ENCODE peak calls at places on chromosomes 12 and 14, in ten cellular contexts. M is AG04450, G is neural progenitor cell, V is PC-3, O is heart left ventricle, H is tibial nerve, T is neuronal stem cell, Y is breast epithelium, U is IMR-90, B is suprapubic skin. N is an unnamed sample.
A peak's percentile ranks its signal among the peaks of the same experiment; 100 is the strongest.

GRCh38 chr14:87252103-87252502 is 740.9 kb downstream of the GALC start:
- DNase-seq in M (no peak), U (no peak), H (no peak), V (no peak), Y (no peak), O (no peak), G (no peak), T (no peak), B (no peak), N (no peak)

GRCh38 chr12:130104596-130105253 is 57.5 kb upstream of the FZD10 start:
- DNase-seq in B (no peak), T (peak; percentile 21), U (no peak), V (no peak), M (no peak), Y (no peak), G (peak; percentile 54), O (no peak), H (no peak), N (no peak)

GRCh38 chr12:120982659-120983058 is 4.3 kb downstream of the HNF1A start:
- DNase-seq in B (no peak), T (no peak), Y (no peak), U (no peak), G (no peak), V (no peak), O (no peak), H (no peak), M (no peak), N (no peak)

GRCh38 chr12:25594376-25594775 is 41.3 kb upstream of the LMNTD1 start:
- DNase-seq in B (no peak), U (no peak), O (no peak), M (no peak), G (no peak), Y (no peak), V (no peak), T (no peak), H (no peak), N (no peak)

GRCh38 chr12:76317976-76318375 is 30.2 kb downstream of the BBS10 start:
- DNase-seq in G (no peak), U (no peak), T (no peak), H (no peak), Y (no peak), V (no peak), B (no peak), O (no peak), M (no peak), N (no peak)

GRCh38 chr14:70822706-70823185 is 13.4 kb upstream of the MAP3K9 start:
- DNase-seq in M (no peak), Y (no peak), V (no peak), T (peak; percentile 58), B (no peak), G (peak; percentile 89), U (peak; percentile 2), O (peak; percentile 32), H (no peak), N (no peak)

GRCh38 chr14:52342849-52343606 is 28.9 kb downstream of the PTGER2 start:
- DNase-seq in H (no peak), G (no peak), Y (no peak), T (no peak), O (no peak), B (no peak), V (peak; percentile 83), M (no peak), U (peak; percentile 28), N (no peak)

GRCh38 chr12:122147514-122148290 is 26.3 kb downstream of the IL31 start:
- DNase-seq in B (no peak), U (no peak), Y (no peak), G (no peak), V (no peak), O (no peak), H (no peak), M (no peak), T (no peak), N (no peak)

GRCh38 chr14:92403981-92404380 is 81.0 kb downstream of the SLC24A4 start:
- DNase-seq in M (no peak), V (no peak), Y (no peak), T (no peak), H (no peak), G (no peak), U (no peak), O (no peak), B (no peak), N (no peak)

GRCh38 chr14:22002860-22003284 is 329.3 kb upstream of the OR4E1 start:
- DNase-seq in H (no peak), B (no peak), M (no peak), T (peak; percentile 49), G (peak; percentile 79), U (no peak), V (peak; percentile 29), Y (no peak), O (no peak), N (no peak)

GRCh38 chr14:30195946-30196345 is 268.3 kb upstream of the PRKD1 start:
- DNase-seq in T (no peak), Y (no peak), U (peak; percentile 15), O (no peak), H (no peak), B (no peak), V (no peak), G (no peak), M (no peak), N (no peak)

GRCh38 chr12:86623267-86623666 is 367.1 kb upstream of the MGAT4C start:
- DNase-seq in O (no peak), H (no peak), G (no peak), B (no peak), T (no peak), U (no peak), M (no peak), V (no peak), Y (no peak), N (no peak)

GRCh38 chr14:50038398-50039119 is 77.8 kb downstream of the VCPKMT start:
- DNase-seq in B (no peak), V (peak; percentile 98), Y (no peak), O (no peak), H (no peak), U (peak; percentile 98), G (no peak), T (no peak), M (peak; percentile 74), N (no peak)

DNA sequence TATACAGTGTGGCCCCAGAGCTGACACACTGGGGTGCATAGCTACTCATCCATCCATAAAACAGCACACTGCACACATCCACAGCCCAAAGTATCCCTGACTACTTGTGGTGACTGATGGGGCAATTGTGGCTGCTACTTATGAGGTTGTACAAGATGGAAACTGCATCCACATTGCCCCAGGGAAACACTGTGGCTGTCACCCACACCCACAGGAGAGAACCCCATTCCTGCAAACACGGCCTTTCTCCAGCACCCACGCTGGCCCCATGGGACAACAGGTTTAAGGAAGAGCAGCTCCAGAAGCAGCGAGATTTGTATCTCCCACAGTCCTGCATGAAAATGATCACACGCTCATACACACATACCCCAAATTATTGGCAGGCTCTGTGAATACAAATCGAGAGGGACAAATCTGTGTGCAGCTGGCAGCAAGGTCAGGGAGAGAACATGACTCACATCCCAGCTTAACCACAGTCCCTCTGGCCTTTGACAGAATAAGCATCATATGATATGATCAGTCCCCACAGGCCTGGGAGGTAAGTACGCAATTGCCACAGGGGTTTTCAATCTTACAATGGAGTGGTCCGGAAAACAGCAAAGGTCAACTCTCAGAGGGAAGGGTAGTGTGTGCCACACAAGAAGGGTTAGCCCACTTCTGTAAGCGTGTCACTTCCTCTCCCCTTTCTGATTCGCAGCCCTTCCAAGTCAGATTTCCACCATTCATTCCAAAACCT is 61.9 kb downstream of the ESR2 start:
- DNase-seq in T (no peak), U (peak; percentile 96), O (no peak), M (peak; percentile 67), Y (no peak), H (no peak), B (no peak), G (no peak), V (peak; percentile 88), N (peak; percentile 81)
- H3K9me3 ChIP-seq in T (no peaks in the 10 kb centered on the region), U (no peaks in the 10 kb centered on the region), O (no peaks in the 10 kb centered on the region), M (no peaks in the 10 kb centered on the region), Y (no peaks in the 10 kb centered on the region), H (no peaks in the 10 kb centered on the region), B (no peaks in the 10 kb centered on the region), G (no peaks in the 10 kb centered on the region), V (no peaks in the 10 kb centered on the region), N (no peaks in the 10 kb centered on the region)

GRCh38 chr12:109444263-109444662 is 32.8 kb downstream of the KCTD10 start:
- DNase-seq in O (no peak), G (no peak), M (no peak), U (no peak), Y (no peak), V (no peak), T (no peak), H (peak; percentile 35), B (no peak), N (no peak)
- H3K9me3 ChIP-seq in O (no peaks in the 10 kb centered on the region), G (no peaks in the 10 kb centered on the region), M (no peaks in the 10 kb centered on the region), U (no peaks in the 10 kb centered on the region), Y (no peaks in the 10 kb centered on the region), V (no peaks in the 10 kb centered on the region), T (no peaks in the 10 kb centered on the region), H (no peaks in the 10 kb centered on the region), B (no peaks in the 10 kb centered on the region), N (no peaks in the 10 kb centered on the region)

GRCh38 chr14:80678436-80678835 is 263.1 kb downstream of the CEP128 start:
- DNase-seq in Y (no peak), V (peak; percentile 32), M (no peak), T (no peak), G (peak; percentile 2), O (no peak), B (no peak), H (no peak), U (peak; percentile 57), N (no peak)
- H3K9me3 ChIP-seq in Y (peaks cover 16% of the 10 kb centered on the region), V (peaks cover 21% of the 10 kb centered on the region), M (peaks cover 26% of the 10 kb centered on the region), T (peaks cover 4% of the 10 kb centered on the region), G (peaks cover 6% of the 10 kb centered on the region), O (peaks cover 30% of the 10 kb centered on the region), B (peaks cover 22% of the 10 kb centered on the region), H (no peaks in the 10 kb centered on the region), U (peaks cover 21% of the 10 kb centered on the region), N (peaks cover 5% of the 10 kb centered on the region)

DNA sequence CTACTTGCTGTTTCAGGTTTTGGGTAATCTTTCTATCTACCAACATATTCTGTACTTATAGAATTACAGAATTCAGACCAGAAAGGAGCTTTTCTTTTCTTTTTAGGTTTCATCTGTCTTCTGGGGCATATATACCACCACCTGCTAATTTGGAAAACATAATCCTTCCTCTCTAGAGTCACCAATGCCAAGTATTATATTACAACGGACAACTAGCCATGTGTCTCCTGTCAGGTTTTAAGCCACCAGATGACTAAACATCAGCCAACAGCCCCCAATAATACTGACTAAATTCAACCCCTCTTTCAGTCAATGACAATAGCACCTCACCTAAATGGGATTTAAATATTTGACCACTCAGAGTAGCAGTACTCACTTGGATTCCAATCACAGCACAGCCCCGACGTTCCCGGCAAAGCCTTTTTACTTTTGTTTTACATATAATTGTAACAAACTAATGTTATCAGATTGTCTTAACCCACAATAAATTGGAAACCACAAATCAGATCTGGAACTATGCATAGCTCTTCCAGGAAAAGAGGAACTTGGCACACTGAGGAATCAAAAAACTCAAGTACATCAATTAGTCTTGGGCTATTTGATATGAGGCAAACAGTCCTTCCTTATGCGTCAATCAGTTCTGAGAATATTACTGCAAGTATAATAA is 13.5 kb downstream of the SLC11A2 start:
- DNase-seq in M (no peak), H (no peak), G (no peak), Y (no peak), U (no peak), V (no peak), B (no peak), T (no peak), O (no peak), N (no peak)
- H3K9me3 ChIP-seq in M (no peaks in the 10 kb centered on the region), H (no peaks in the 10 kb centered on the region), G (no peaks in the 10 kb centered on the region), Y (no peaks in the 10 kb centered on the region), U (no peaks in the 10 kb centered on the region), V (no peaks in the 10 kb centered on the region), B (no peaks in the 10 kb centered on the region), T (no peaks in the 10 kb centered on the region), O (no peaks in the 10 kb centered on the region), N (no peaks in the 10 kb centered on the region)

GRCh38 chr14:20177433-20177974 is 13.2 kb upstream of the OR11G2 start:
- DNase-seq in Y (no peak), B (no peak), M (no peak), U (no peak), H (no peak), G (no peak), T (no peak), O (no peak), V (no peak), N (no peak)
- H3K9me3 ChIP-seq in Y (no peaks in the 10 kb centered on the region), B (no peaks in the 10 kb centered on the region), M (peaks cover 11% of the 10 kb centered on the region), U (peaks cover 5% of the 10 kb centered on the region), H (no peaks in the 10 kb centered on the region), G (peaks cover 28% of the 10 kb centered on the region), T (no peaks in the 10 kb centered on the region), O (no peaks in the 10 kb centered on the region), V (no peaks in the 10 kb centered on the region), N (no peaks in the 10 kb centered on the region)